ENCODE peak calls at places on chromosome 11, in eight cellular contexts. Y, W, V, R, D, O, X and N are unnamed samples. For H3K27me3, the result is how much of the 10 kb centered on the place peaks cover.

GRCh38 chr11:72411623-72412532 is 22.5 kb downstream of the CLPB start:
- DNase-seq in Y (no peak), W (no peak), R (no peak), X (no peak), V (no peak), D (no peak), O (no peak), N (no peak)

GRCh38 chr11:61293869-61294716 is 1.0 kb downstream of the VWCE start:
- DNase-seq in O (peak), X (peak), R (no peak), V (peak), Y (peak), W (peak), D (peak), N (no peak)

GRCh38 chr11:28793282-28793738 is 685.1 kb downstream of the METTL15 start:
- DNase-seq in D (no peak), O (no peak), X (no peak), R (no peak), Y (no peak), V (no peak), W (no peak), N (no peak)

GRCh38 chr11:22768281-22768680 is 61.3 kb downstream of the SVIP start:
- DNase-seq in O (no peak), V (no peak), X (no peak), D (no peak), W (no peak), R (no peak), Y (no peak), N (no peak)

GRCh38 chr11:119567667-119568582 is 145.0 kb upstream of the THY1 start:
- DNase-seq in V (no peak), R (no peak), D (no peak), W (no peak), O (no peak), X (no peak), Y (peak), N (peak)

GRCh38 chr11:119585038-119585666 is 143.8 kb downstream of the NECTIN1 start:
- DNase-seq in D (no peak), O (peak), Y (peak), V (peak), X (peak), W (peak), R (no peak), N (peak)

GRCh38 chr11:126104420-126104819 is 41.8 kb upstream of the CDON start:
- DNase-seq in O (peak), V (no peak), W (no peak), Y (no peak), R (no peak), X (no peak), D (no peak), N (peak)

GRCh38 chr11:415640-416041 is 842 bp upstream of the SIGIRR start:
- DNase-seq in W (no peak), D (no peak), O (no peak), V (no peak), R (no peak), Y (no peak), X (peak), N (no peak)

GRCh38 chr11:77868744-77869143 is 47.8 kb downstream of the AAMDC start:
- DNase-seq in W (no peak), X (no peak), D (no peak), Y (no peak), R (no peak), V (no peak), O (no peak), N (no peak)

GRCh38 chr11:67376421-67376820 is 3.0 kb upstream of the CLCF1 start:
- DNase-seq in Y (no peak), W (no peak), R (no peak), D (no peak), X (no peak), O (no peak), V (no peak), N (no peak)

GRCh38 chr11:26846222-26846621 is 124.4 kb upstream of the SLC5A12 start:
- DNase-seq in W (no peak), Y (no peak), D (no peak), R (no peak), V (no peak), O (no peak), X (no peak), N (no peak)

GRCh38 chr11:26844963-26845362 is 123.1 kb upstream of the SLC5A12 start:
- DNase-seq in O (no peak), X (no peak), D (no peak), W (no peak), Y (no peak), V (no peak), R (no peak), N (no peak)

GRCh38 chr11:26847459-26847858 is 125.6 kb upstream of the SLC5A12 start:
- DNase-seq in D (no peak), X (no peak), W (no peak), R (no peak), O (no peak), Y (peak), V (no peak), N (no peak)

GRCh38 chr11:26849009-26849408 is 127.1 kb upstream of the SLC5A12 start:
- DNase-seq in X (peak), O (no peak), W (no peak), R (no peak), Y (no peak), V (no peak), D (peak), N (no peak)

DNA sequence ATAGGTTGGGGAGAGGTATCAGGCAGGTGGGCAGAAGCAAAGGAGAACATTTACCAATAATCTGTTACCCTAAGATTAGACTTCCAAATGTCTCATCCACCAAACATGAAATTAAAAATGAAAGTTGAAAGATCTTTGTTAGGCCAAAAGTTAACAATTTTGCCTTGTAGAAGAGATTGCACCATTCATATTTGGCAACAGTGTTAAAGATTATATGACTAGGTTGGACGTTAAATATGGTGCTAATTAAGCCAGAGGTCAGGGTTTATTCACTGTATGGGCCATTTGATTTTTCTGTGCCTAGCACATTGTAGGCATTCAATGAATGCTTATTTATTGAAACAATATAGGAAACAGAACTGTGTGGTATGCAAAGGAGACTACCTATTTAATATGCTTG is 126.1 kb upstream of the SLC5A12 start:
- DNase-seq in W (no peak), R (no peak), O (no peak), V (no peak), X (no peak), Y (no peak), D (no peak), N (no peak)
- H3K27ac ChIP-seq in W (no peak), R (no peak), O (no peak), V (no peak), X (no peak), Y (no peak), D (peak), N (no peak)

DNA sequence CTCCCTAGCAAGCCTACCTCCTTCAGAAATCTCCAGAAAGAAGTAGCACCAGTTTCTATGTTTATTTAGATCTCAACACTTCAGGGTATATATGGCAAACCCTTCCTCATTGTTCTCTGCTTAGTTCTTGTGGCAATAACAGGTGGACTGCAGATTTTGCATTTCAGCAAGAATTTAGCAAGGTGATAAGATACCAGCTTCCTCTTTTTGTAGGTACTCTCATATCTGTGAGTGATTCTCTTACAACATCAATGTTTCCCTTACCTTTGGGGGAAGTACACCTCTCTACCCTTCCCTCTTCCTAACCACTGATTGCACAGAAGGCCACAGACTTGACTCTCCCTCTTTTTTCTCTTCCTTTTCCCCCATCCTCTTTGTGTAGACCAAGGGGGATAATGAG is 230.9 kb upstream of the SESN3 start:
- DNase-seq in Y (no peak), D (no peak), R (no peak), V (no peak), O (no peak), W (no peak), X (no peak), N (no peak)
- H3K27me3 ChIP-seq in Y (under half), D (under half), R (under half), V (under half), O (under half), W (under half), X (under half), N (under half)

GRCh38 chr11:107819361-107820014 is 39.1 kb downstream of the SLC35F2 start:
- DNase-seq in R (no peak), W (no peak), X (no peak), V (peak), Y (peak), D (no peak), O (no peak), N (no peak)
- H3K27ac ChIP-seq in R (no peak), W (no peak), X (no peak), V (peak), Y (no peak), D (peak), O (no peak), N (no peak)

GRCh38 chr11:113394919-113395318 is 7.3 kb downstream of the ANKK1 start:
- DNase-seq in R (no peak), D (no peak), Y (no peak), V (no peak), W (no peak), X (no peak), O (no peak), N (no peak)

GRCh38 chr11:113397821-113398220 is 10.2 kb downstream of the ANKK1 start:
- DNase-seq in R (no peak), Y (no peak), D (no peak), W (no peak), V (no peak), X (no peak), O (no peak), N (no peak)

GRCh38 chr11:113396693-113397092 is 9.1 kb downstream of the ANKK1 start:
- DNase-seq in V (no peak), D (no peak), X (no peak), W (no peak), R (no peak), O (no peak), Y (no peak), N (no peak)

GRCh38 chr11:113397212-113397611 is 9.6 kb downstream of the ANKK1 start:
- DNase-seq in X (no peak), R (no peak), Y (no peak), D (no peak), O (peak), V (no peak), W (no peak), N (no peak)

GRCh38 chr11:113395782-113396336 is 8.3 kb downstream of the ANKK1 start:
- DNase-seq in R (no peak), W (no peak), V (no peak), D (no peak), X (no peak), Y (no peak), O (no peak), N (no peak)
- H3K27me3 ChIP-seq in R (under half), W (under half), V (under half), D (under half), X (under half), Y (under half), O (under half), N (under half)